ENCODE peak calls at places on chromosomes 12 and 14, in six cellular contexts. J is right lobe of liver, P is PC-3, W is heart left ventricle, F is GM23338, M is transverse colon. K is an unnamed sample.

GRCh38 chr12:63916561-63917476 is 72.3 kb downstream of the SRGAP1 start:
- DNase-seq in J (no peak), P (peak; percentile 63), W (no peak), F (no peak), M (no peak), K (no peak)

GRCh38 chr14:80663541-80663940 is 278.0 kb downstream of the CEP128 start:
- DNase-seq in J (no peak), P (no peak), W (no peak), F (no peak), M (no peak), K (no peak)

GRCh38 chr12:74328623-74329022 is 209.0 kb upstream of the ATXN7L3B start:
- DNase-seq in J (no peak), P (no peak), W (no peak), F (peak; percentile 31), M (no peak), K (no peak)

GRCh38 chr14:101849125-101849524 is 87.6 kb downstream of the PPP2R5C start:
- DNase-seq in J (no peak), P (no peak), W (no peak), F (no peak), M (peak; percentile 57), K (no peak)

GRCh38 chr14:102225386-102225785 is 79.6 kb downstream of the MOK start:
- DNase-seq in J (no peak), P (no peak), W (no peak), F (no peak), M (no peak), K (no peak)

GRCh38 chr14:57833304-57833703 is 32.6 kb downstream of the SLC35F4 start:
- DNase-seq in J (no peak), P (peak; percentile 100), W (no peak), F (no peak), M (no peak), K (peak; percentile 3)

GRCh38 chr12:119177724-119178380 is 879 bp upstream of the HSPB8 start:
- DNase-seq in J (no peak), P (no peak), W (no peak), F (no peak), M (no peak), K (no peak)

GRCh38 chr12:124567035-124567672 is at the start of gene NCOR2:
- DNase-seq in J (no peak), P (peak; percentile 10), W (peak; percentile 56), F (peak; percentile 64), M (no peak), K (no peak)

GRCh38 chr14:89926709-89927108 is 27.8 kb downstream of the EFCAB11 start:
- DNase-seq in J (no peak), P (peak; percentile 17), W (no peak), F (no peak), M (no peak), K (no peak)

GRCh38 chr12:93006655-93007208 is 77.6 kb upstream of the EEA1 start:
- DNase-seq in J (no peak), P (no peak), W (no peak), F (no peak), M (no peak), K (no peak)

GRCh38 chr12:19855876-19856275 is 416.6 kb downstream of the AEBP2 start:
- DNase-seq in J (no peak), P (no peak), W (no peak), F (no peak), M (no peak), K (no peak)

GRCh38 chr12:28308891-28309290 is 118.6 kb downstream of the CCDC91 start:
- DNase-seq in J (no peak), P (no peak), W (no peak), F (no peak), M (no peak), K (no peak)

GRCh38 chr14:100677925-100678765 is 48.5 kb upstream of the DLK1 start:
- DNase-seq in J (no peak), P (no peak), W (peak; percentile 85), F (no peak), M (peak; percentile 53), K (no peak)

GRCh38 chr12:72836184-72836583 is 564.0 kb downstream of the TRHDE start:
- DNase-seq in J (no peak), P (no peak), W (no peak), F (no peak), M (no peak), K (no peak)

GRCh38 chr12:20523658-20524057 is 155.3 kb downstream of the PDE3A start:
- DNase-seq in J (no peak), P (no peak), W (no peak), F (no peak), M (no peak), K (no peak)

GRCh38 chr14:74799765-74800164 is 36.6 kb downstream of the YLPM1 start:
- DNase-seq in J (no peak), P (no peak), W (no peak), F (no peak), M (no peak), K (no peak)

GRCh38 chr12:69405466-69405865 is 45.9 kb downstream of the YEATS4 start:
- DNase-seq in J (no peak), P (peak; percentile 94), W (no peak), F (no peak), M (no peak), K (no peak)

GRCh38 chr14:99522934-99523660 is 41.9 kb downstream of the CCNK start:
- DNase-seq in J (peak; percentile 34), P (no peak), W (no peak), F (no peak), M (peak; percentile 34), K (peak; percentile 72)

GRCh38 chr12:40225984-40226602 is 1.3 kb downstream of the LRRK2 start:
- DNase-seq in J (no peak), P (no peak), W (no peak), F (no peak), M (no peak), K (no peak)

DNA sequence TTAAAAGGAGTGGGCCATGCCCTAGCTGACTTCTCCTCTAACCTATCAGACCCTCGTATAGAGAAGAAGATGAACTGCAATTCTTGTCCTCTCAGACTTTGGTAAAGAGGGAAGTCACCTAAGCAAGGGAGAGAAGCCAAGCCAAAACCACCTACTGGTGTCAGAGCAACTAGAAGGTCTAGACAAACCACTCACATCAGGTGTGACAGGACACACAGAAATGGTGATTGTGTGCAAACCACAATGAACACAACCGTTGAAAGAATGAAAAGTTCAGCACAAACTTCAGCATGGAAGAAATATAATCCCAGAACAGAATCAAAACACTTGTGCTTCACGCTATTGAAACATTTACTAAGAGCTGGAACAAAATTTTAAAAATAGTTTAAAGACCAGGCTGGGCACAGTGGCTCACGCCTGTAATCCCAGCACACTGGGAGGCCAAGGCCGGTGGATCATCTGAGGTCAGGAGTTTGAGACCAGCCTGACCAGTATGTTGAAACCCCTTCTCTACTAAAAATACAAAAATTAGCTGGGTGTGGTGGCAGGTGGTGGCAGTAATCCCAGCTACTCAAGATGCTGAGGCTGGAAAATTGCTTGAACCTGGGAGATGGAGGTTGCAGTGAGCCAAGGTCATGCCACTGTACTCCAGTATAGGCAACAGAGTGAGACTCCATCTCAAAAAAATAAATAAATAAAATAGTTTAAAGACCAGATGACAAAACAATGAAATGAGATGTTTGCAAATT is 56.2 kb upstream of the NTF3 start:
- DNase-seq in J (no peak), P (no peak), W (no peak), F (no peak), M (no peak), K (no peak)
- H3K4me1 ChIP-seq in J (no peaks in the 10 kb centered on the region), P (no peaks in the 10 kb centered on the region), W (no peaks in the 10 kb centered on the region), F (no peaks in the 10 kb centered on the region), M (peaks cover 8% of the 10 kb centered on the region), K (peaks cover 5% of the 10 kb centered on the region)

GRCh38 chr14:50967719-50968266 is 23.5 kb upstream of the PYGL start:
- DNase-seq in J (no peak), P (no peak), W (no peak), F (no peak), M (no peak), K (no peak)

GRCh38 chr14:50961606-50962259 is 17.4 kb upstream of the PYGL start:
- DNase-seq in J (no peak), P (peak; percentile 98), W (no peak), F (no peak), M (no peak), K (no peak)

GRCh38 chr14:50964683-50965390 is 20.6 kb upstream of the PYGL start:
- DNase-seq in J (no peak), P (peak; percentile 97), W (peak; percentile 42), F (no peak), M (peak; percentile 44), K (no peak)

GRCh38 chr14:50967104-50967503 is 22.8 kb upstream of the PYGL start:
- DNase-seq in J (no peak), P (no peak), W (no peak), F (no peak), M (no peak), K (no peak)

DNA sequence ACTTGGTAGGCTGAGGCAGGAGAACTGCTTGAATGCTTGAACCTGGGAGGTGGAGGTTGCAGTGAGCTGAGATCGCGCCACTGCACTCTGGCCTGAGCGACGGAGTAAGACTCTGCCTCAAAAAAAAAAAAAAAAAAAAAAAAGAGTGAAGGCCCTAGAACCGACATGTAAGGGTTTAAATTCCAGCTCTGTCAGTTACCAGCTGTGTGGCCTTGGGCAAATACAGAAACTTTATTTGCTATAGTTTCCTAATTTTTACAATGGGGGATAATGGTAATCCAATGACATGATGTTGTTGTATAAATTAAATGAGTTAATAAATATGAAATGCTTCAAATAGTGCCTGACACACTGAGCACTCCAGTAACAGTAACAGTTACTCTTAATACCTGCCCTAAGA is 19.6 kb upstream of the PYGL start:
- DNase-seq in J (no peak), P (no peak), W (no peak), F (no peak), M (no peak), K (no peak)
- H3K4me1 ChIP-seq in J (no peaks in the 10 kb centered on the region), P (peaks cover 35% of the 10 kb centered on the region), W (no peaks in the 10 kb centered on the region), F (no peaks in the 10 kb centered on the region), M (peaks cover 6% of the 10 kb centered on the region), K (no peaks in the 10 kb centered on the region)

GRCh38 chr12:109772622-109773321 is 59.1 kb downstream of the FAM222A start:
- DNase-seq in J (peak; percentile 25), P (peak; percentile 30), W (no peak), F (no peak), M (no peak), K (no peak)
- H3K4me1 ChIP-seq in J (no peaks in the 10 kb centered on the region), P (peaks cover 27% of the 10 kb centered on the region), W (peaks cover 16% of the 10 kb centered on the region), F (no peaks in the 10 kb centered on the region), M (peaks cover 9% of the 10 kb centered on the region), K (peaks cover 10% of the 10 kb centered on the region)

GRCh38 chr14:51639668-51640316 is 11.9 kb upstream of the FRMD6 start:
- DNase-seq in J (no peak), P (no peak), W (no peak), F (no peak), M (no peak), K (no peak)

GRCh38 chr14:51638071-51638944 is 13.4 kb upstream of the FRMD6 start:
- DNase-seq in J (no peak), P (no peak), W (no peak), F (peak; percentile 83), M (no peak), K (no peak)

GRCh38 chr14:51630987-51631386 is 20.7 kb upstream of the FRMD6 start:
- DNase-seq in J (no peak), P (no peak), W (no peak), F (no peak), M (no peak), K (no peak)

GRCh38 chr14:51636109-51636508 is 15.6 kb upstream of the FRMD6 start:
- DNase-seq in J (no peak), P (no peak), W (no peak), F (no peak), M (no peak), K (no peak)
- H3K4me1 ChIP-seq in J (no peaks in the 10 kb centered on the region), P (no peaks in the 10 kb centered on the region), W (peaks cover 4% of the 10 kb centered on the region), F (peaks cover 5% of the 10 kb centered on the region), M (no peaks in the 10 kb centered on the region), K (no peaks in the 10 kb centered on the region)

GRCh38 chr14:104109121-104109541 is 23.6 kb downstream of the ASPG start:
- DNase-seq in J (peak; percentile 39), P (no peak), W (no peak), F (no peak), M (no peak), K (no peak)
- H3K4me1 ChIP-seq in J (no peaks in the 10 kb centered on the region), P (peaks cover 8% of the 10 kb centered on the region), W (no peaks in the 10 kb centered on the region), F (no peaks in the 10 kb centered on the region), M (peaks cover 20% of the 10 kb centered on the region), K (peaks cover 29% of the 10 kb centered on the region)